ENCODE peak calls at places on chromosome 2, in six cellular contexts. Y is right atrium auricular region; P is A673; M is CD8-positive, alpha-beta T cell; H is GM23248; T is fibroblast of lung. C is an unnamed sample.

GRCh38 chr2:154600931-154601494 is 97.5 kb upstream of the KCNJ3 start:
- DNase-seq in P (no peak), M (no peak), T (no peak), Y (no peak), H (no peak), C (no peak)

GRCh38 chr2:10165816-10166488 is 43.4 kb downstream of the RRM2 start:
- DNase-seq in H (no peak), M (no peak), P (no peak), T (no peak), Y (no peak), C (no peak)

GRCh38 chr2:45282646-45283045 is 273.4 kb upstream of the SIX2 start:
- DNase-seq in Y (no peak), P (no peak), T (no peak), M (no peak), H (no peak), C (no peak)

GRCh38 chr2:82139979-82140611 is 1835.5 kb upstream of the LRRTM1 start:
- DNase-seq in Y (no peak), M (no peak), T (no peak), H (no peak), P (no peak), C (no peak)

GRCh38 chr2:184543832-184544231 is 54.5 kb upstream of the ZNF804A start:
- DNase-seq in H (no peak), P (no peak), M (no peak), Y (no peak), T (no peak), C (no peak)

GRCh38 chr2:69584127-69584889 is 59.2 kb downstream of the AAK1 start:
- DNase-seq in H (no peak), P (no peak), Y (no peak), T (no peak), M (no peak), C (no peak)

GRCh38 chr2:127020536-127020935 is 86.4 kb downstream of the BIN1 start:
- DNase-seq in T (no peak), H (no peak), Y (no peak), P (no peak), M (no peak), C (peak)

GRCh38 chr2:37287966-37288365 is 36.7 kb downstream of the PRKD3 start:
- DNase-seq in H (no peak), P (peak), Y (no peak), M (no peak), T (no peak), C (no peak)

GRCh38 chr2:196263181-196263747 is 91.9 kb upstream of the STK17B start:
- DNase-seq in H (no peak), P (peak), M (peak), Y (no peak), T (peak), C (no peak)

DNA sequence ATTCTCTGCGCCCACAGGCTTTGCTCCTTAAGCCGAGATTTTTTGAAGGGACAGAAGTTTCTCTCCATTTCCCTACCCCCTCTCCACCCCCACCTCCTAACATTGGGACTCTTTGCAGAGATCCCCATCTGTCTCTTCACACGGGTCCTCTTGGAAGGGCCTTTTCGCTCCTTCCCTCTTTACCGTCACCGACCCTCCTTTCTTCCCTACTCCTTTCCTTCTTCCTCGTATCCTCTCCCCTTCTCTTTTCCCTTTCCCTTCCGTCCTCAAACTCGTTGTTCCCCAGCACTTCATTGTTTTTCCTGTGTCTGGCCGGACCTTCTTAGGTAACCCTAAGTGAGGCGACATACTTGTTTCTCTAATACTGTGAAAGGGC is 660 bp downstream of the COPS7B start:
- DNase-seq in M (no peak), Y (no peak), H (peak), T (no peak), P (no peak), C (no peak)
- H3K27ac ChIP-seq in M (peak), Y (no peak), H (peak), T (no peak), P (peak), C (no peak)

GRCh38 chr2:169717691-169718063 is 16.0 kb upstream of the KLHL23 start:
- DNase-seq in P (no peak), T (no peak), Y (no peak), H (no peak), M (no peak), C (no peak)

GRCh38 chr2:169714699-169715098 is 18.9 kb upstream of the KLHL23 start:
- DNase-seq in Y (no peak), M (no peak), H (peak), P (no peak), T (no peak), C (no peak)

GRCh38 chr2:169716229-169716886 is 17.3 kb upstream of the KLHL23 start:
- DNase-seq in H (peak), M (no peak), T (peak), Y (no peak), P (no peak), C (no peak)

GRCh38 chr2:169716938-169717690 is 16.5 kb upstream of the KLHL23 start:
- DNase-seq in H (no peak), Y (no peak), M (no peak), T (no peak), P (no peak), C (no peak)

GRCh38 chr2:169715379-169716228 is 18.0 kb upstream of the KLHL23 start:
- DNase-seq in Y (no peak), T (peak), P (no peak), M (no peak), H (peak), C (no peak)
- H3K4me3 ChIP-seq in Y (no peak), T (no peak), P (no peak), M (no peak), H (peak), C (peak)

GRCh38 chr2:119702918-119703401 is 24.0 kb downstream of the TMEM177 start:
- DNase-seq in H (peak), T (peak), M (peak), P (peak), Y (peak), C (no peak)

GRCh38 chr2:119703526-119703925 is 24.5 kb downstream of the TMEM177 start:
- DNase-seq in H (no peak), P (no peak), M (no peak), T (no peak), Y (no peak), C (no peak)

GRCh38 chr2:119706196-119706595 is 27.2 kb downstream of the TMEM177 start:
- DNase-seq in Y (no peak), M (no peak), T (no peak), H (no peak), P (no peak), C (no peak)

GRCh38 chr2:119702203-119702917 is 23.4 kb downstream of the TMEM177 start:
- DNase-seq in P (no peak), Y (no peak), T (no peak), M (no peak), H (no peak), C (no peak)

DNA sequence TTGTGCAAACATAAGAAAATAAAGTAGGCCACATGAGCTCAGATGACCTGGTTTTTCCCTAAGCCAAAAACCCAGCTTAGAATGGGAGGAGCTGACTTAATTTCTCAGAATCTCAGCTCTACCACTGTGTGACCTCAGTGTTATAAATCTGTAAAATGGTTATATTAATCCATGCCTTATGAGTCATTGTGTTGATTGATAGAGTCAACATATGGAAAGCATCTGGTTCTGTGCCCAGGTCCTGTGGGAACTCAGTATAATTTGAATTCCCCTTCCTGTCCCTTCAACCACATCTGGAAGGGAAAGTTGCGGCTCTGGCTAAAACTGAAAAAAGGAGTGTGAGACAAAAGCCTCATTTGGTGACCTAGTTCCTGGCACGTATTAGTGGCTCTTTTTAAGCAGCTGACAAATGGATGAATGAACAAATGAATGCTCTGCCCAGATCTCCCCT is 25.7 kb downstream of the TMEM177 start:
- DNase-seq in H (no peak), Y (no peak), M (no peak), P (no peak), T (peak), C (no peak)
- H3K27ac ChIP-seq in H (no peak), Y (no peak), M (no peak), P (no peak), T (no peak), C (no peak)

DNA sequence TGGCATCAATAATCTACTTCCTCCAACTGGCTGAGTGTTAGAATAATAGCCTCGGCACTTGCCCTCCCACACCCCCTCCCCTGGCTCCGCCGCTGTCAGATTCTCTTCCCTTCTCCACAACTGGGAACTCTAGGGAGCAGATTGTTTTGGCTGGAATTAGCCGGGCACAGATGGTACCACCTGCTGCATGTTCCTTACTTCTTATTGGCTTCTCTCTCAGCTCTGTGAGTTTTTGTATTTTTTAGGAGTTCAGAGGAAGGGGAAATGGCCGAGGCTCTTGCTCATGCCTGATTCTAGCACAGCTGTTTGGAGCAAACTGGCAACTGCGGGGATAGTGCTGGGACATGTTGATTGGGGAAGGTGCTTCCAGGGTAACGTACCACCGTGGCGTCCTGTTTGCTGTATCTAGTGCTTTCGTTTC is 140.0 kb downstream of the ZEB2 start:
- DNase-seq in M (no peak), Y (no peak), P (no peak), H (no peak), T (no peak), C (no peak)
- H3K4me3 ChIP-seq in M (no peak), Y (peak), P (no peak), H (no peak), T (no peak), C (peak)

GRCh38 chr2:128594273-128594910 is 275.7 kb upstream of the HS6ST1 start:
- DNase-seq in P (no peak), Y (peak), H (no peak), M (no peak), T (no peak), C (no peak)
- H3K27ac ChIP-seq in P (no peak), Y (no peak), H (no peak), M (no peak), T (no peak), C (no peak)

GRCh38 chr2:50148632-50149031 is 883.3 kb downstream of the NRXN1 start:
- DNase-seq in H (no peak), P (no peak), M (no peak), T (no peak), Y (no peak), C (no peak)

GRCh38 chr2:50143822-50144575 is 887.9 kb downstream of the NRXN1 start:
- DNase-seq in M (no peak), H (peak), P (peak), Y (no peak), T (peak), C (no peak)
- H3K4me3 ChIP-seq in M (no peak), H (peak), P (peak), Y (peak), T (peak), C (peak)